ENCODE peak calls at places on chromosomes 16 and 17, in five cellular contexts. D is transverse colon, Q is WTC11, B is Peyer's patch, A is upper lobe of right lung. U is an unnamed sample.
A peak's percentile ranks its signal among the peaks of the same experiment; 100 is the strongest.

GRCh38 chr16:8685617-8686016 is 11.2 kb downstream of the ABAT start:
- DNase-seq in D (no peak), Q (no peak), A (no peak), B (no peak), U (no peak)

GRCh38 chr17:63702616-63703015 is 2.7 kb upstream of the LIMD2 start:
- DNase-seq in B (no peak), D (no peak), A (peak; percentile 32), Q (no peak), U (no peak)

GRCh38 chr16:57194512-57194911 is 8.4 kb downstream of the RSPRY1 start:
- DNase-seq in D (no peak), Q (no peak), B (no peak), A (no peak), U (peak; percentile 46)

GRCh38 chr17:72970246-72970645 is 122.2 kb downstream of the SLC39A11 start:
- DNase-seq in Q (no peak), B (no peak), D (no peak), A (no peak), U (no peak)

GRCh38 chr16:28491080-28491969 is 549 bp downstream of the CLN3 start:
- DNase-seq in A (peak; percentile 76), Q (peak; percentile 60), B (peak; percentile 39), D (peak; percentile 53), U (peak; percentile 37)

GRCh38 chr16:30664616-30665109 is 6.4 kb downstream of the FBRS start:
- DNase-seq in B (no peak), A (no peak), Q (no peak), D (no peak), U (no peak)

GRCh38 chr17:75864448-75864871 is 9.3 kb upstream of the WBP2 start:
- DNase-seq in B (peak; percentile 69), D (peak; percentile 75), A (peak; percentile 70), Q (no peak), U (peak; percentile 33)

GRCh38 chr16:77193377-77193776 is 2.4 kb downstream of the MON1B start:
- DNase-seq in D (no peak), B (no peak), A (no peak), Q (no peak), U (no peak)

GRCh38 chr16:28572659-28573510 is 19.2 kb downstream of the SGF29 start:
- DNase-seq in B (no peak), D (no peak), Q (peak; percentile 31), A (no peak), U (no peak)